ENCODE peak calls at places on chromosome 3, in nine cellular contexts. One of them, this sample, is unnamed.

GRCh38 chr3:133209871-133210550 is 171.8 kb downstream of the TMEM108 start:
- DNase-seq in choroid plexus epithelial cell: no peak
- DNase-seq in heart left ventricle: no peak
- DNase-seq in heart right ventricle: no peak
- DNase-seq in AG09309: peak
- DNase-seq in body of pancreas: no peak
- DNase-seq in cardiac muscle cell: no peak
- DNase-seq in K562: no peak
- DNase-seq in psoas muscle: no peak
- DNase-seq in this sample: peak

GRCh38 chr3:152403632-152404066 is 134.9 kb downstream of the MBNL1 start:
- DNase-seq in choroid plexus epithelial cell: peak
- DNase-seq in heart left ventricle: peak
- DNase-seq in heart right ventricle: peak
- DNase-seq in AG09309: no peak
- DNase-seq in body of pancreas: peak
- DNase-seq in cardiac muscle cell: peak
- DNase-seq in K562: peak
- DNase-seq in psoas muscle: peak
- DNase-seq in this sample: no peak

GRCh38 chr3:98095870-98096269 is 8.9 kb downstream of the OR5AC2 start:
- DNase-seq in choroid plexus epithelial cell: no peak
- DNase-seq in heart left ventricle: no peak
- DNase-seq in heart right ventricle: no peak
- DNase-seq in AG09309: no peak
- DNase-seq in body of pancreas: no peak
- DNase-seq in cardiac muscle cell: no peak
- DNase-seq in K562: no peak
- DNase-seq in psoas muscle: no peak
- DNase-seq in this sample: no peak

GRCh38 chr3:43455233-43455632 is 166.6 kb downstream of the ANO10 start:
- DNase-seq in choroid plexus epithelial cell: peak
- DNase-seq in heart left ventricle: no peak
- DNase-seq in heart right ventricle: no peak
- DNase-seq in AG09309: no peak
- DNase-seq in body of pancreas: peak
- DNase-seq in cardiac muscle cell: peak
- DNase-seq in K562: peak
- DNase-seq in psoas muscle: no peak
- DNase-seq in this sample: no peak

GRCh38 chr3:193743702-193744047 is 150.7 kb downstream of the OPA1 start:
- DNase-seq in choroid plexus epithelial cell: peak
- DNase-seq in heart left ventricle: no peak
- DNase-seq in heart right ventricle: no peak
- DNase-seq in AG09309: no peak
- DNase-seq in body of pancreas: peak
- DNase-seq in cardiac muscle cell: no peak
- DNase-seq in K562: no peak
- DNase-seq in psoas muscle: no peak
- DNase-seq in this sample: no peak

GRCh38 chr3:105366302-105367062 is at the start of gene ALCAM:
- DNase-seq in choroid plexus epithelial cell: peak
- DNase-seq in heart left ventricle: peak
- DNase-seq in heart right ventricle: peak
- DNase-seq in AG09309: peak
- DNase-seq in body of pancreas: peak
- DNase-seq in cardiac muscle cell: peak
- DNase-seq in K562: peak
- DNase-seq in psoas muscle: peak
- DNase-seq in this sample: peak

GRCh38 chr3:149462653-149463052 is 11.8 kb upstream of the TM4SF4 start:
- DNase-seq in choroid plexus epithelial cell: peak
- DNase-seq in heart left ventricle: no peak
- DNase-seq in heart right ventricle: no peak
- DNase-seq in AG09309: no peak
- DNase-seq in body of pancreas: no peak
- DNase-seq in cardiac muscle cell: no peak
- DNase-seq in K562: no peak
- DNase-seq in psoas muscle: no peak
- DNase-seq in this sample: no peak

GRCh38 chr3:121809249-121809648 is 25.6 kb downstream of the IQCB1 start:
- DNase-seq in choroid plexus epithelial cell: no peak
- DNase-seq in heart left ventricle: no peak
- DNase-seq in heart right ventricle: no peak
- DNase-seq in AG09309: no peak
- DNase-seq in body of pancreas: no peak
- DNase-seq in cardiac muscle cell: no peak
- DNase-seq in K562: no peak
- DNase-seq in psoas muscle: no peak
- DNase-seq in this sample: no peak

GRCh38 chr3:28110884-28111283 is 130.5 kb upstream of the CMC1 start:
- DNase-seq in choroid plexus epithelial cell: no peak
- DNase-seq in heart left ventricle: no peak
- DNase-seq in heart right ventricle: no peak
- DNase-seq in AG09309: no peak
- DNase-seq in body of pancreas: no peak
- DNase-seq in cardiac muscle cell: no peak
- DNase-seq in K562: no peak
- DNase-seq in psoas muscle: no peak
- DNase-seq in this sample: no peak

GRCh38 chr3:129485681-129486056 is 42.8 kb upstream of the RHO start:
- DNase-seq in choroid plexus epithelial cell: peak
- DNase-seq in heart left ventricle: peak
- DNase-seq in heart right ventricle: peak
- DNase-seq in AG09309: peak
- DNase-seq in body of pancreas: peak
- DNase-seq in cardiac muscle cell: no peak
- DNase-seq in K562: no peak
- DNase-seq in psoas muscle: peak
- DNase-seq in this sample: peak

GRCh38 chr3:195147649-195148121 is 123.3 kb downstream of the XXYLT1 start:
- DNase-seq in choroid plexus epithelial cell: peak
- DNase-seq in heart left ventricle: peak
- DNase-seq in heart right ventricle: peak
- DNase-seq in AG09309: no peak
- DNase-seq in body of pancreas: peak
- DNase-seq in cardiac muscle cell: no peak
- DNase-seq in K562: no peak
- DNase-seq in psoas muscle: peak
- DNase-seq in this sample: no peak

GRCh38 chr3:114179575-114179974 is 723 bp upstream of the DRD3 start:
- DNase-seq in choroid plexus epithelial cell: peak
- DNase-seq in heart left ventricle: no peak
- DNase-seq in heart right ventricle: no peak
- DNase-seq in AG09309: peak
- DNase-seq in body of pancreas: peak
- DNase-seq in cardiac muscle cell: peak
- DNase-seq in K562: no peak
- DNase-seq in psoas muscle: no peak
- DNase-seq in this sample: peak

GRCh38 chr3:49165771-49166751 is at the start of gene CCDC71:
- DNase-seq in choroid plexus epithelial cell: peak
- DNase-seq in heart left ventricle: peak
- DNase-seq in heart right ventricle: peak
- DNase-seq in AG09309: no peak
- DNase-seq in body of pancreas: peak
- DNase-seq in cardiac muscle cell: peak
- DNase-seq in K562: peak
- DNase-seq in psoas muscle: peak
- DNase-seq in this sample: peak

GRCh38 chr3:194250104-194251002 is 100.8 kb downstream of the CPN2 start:
- DNase-seq in choroid plexus epithelial cell: peak
- DNase-seq in heart left ventricle: peak
- DNase-seq in heart right ventricle: peak
- DNase-seq in AG09309: peak
- DNase-seq in body of pancreas: no peak
- DNase-seq in cardiac muscle cell: no peak
- DNase-seq in K562: no peak
- DNase-seq in psoas muscle: peak
- DNase-seq in this sample: no peak

GRCh38 chr3:77871436-77871835 is 831.5 kb downstream of the ROBO2 start:
- DNase-seq in choroid plexus epithelial cell: peak
- DNase-seq in heart left ventricle: no peak
- DNase-seq in heart right ventricle: no peak
- DNase-seq in AG09309: no peak
- DNase-seq in body of pancreas: no peak
- DNase-seq in cardiac muscle cell: no peak
- DNase-seq in K562: no peak
- DNase-seq in psoas muscle: no peak
- DNase-seq in this sample: no peak

GRCh38 chr3:13123266-13123665 is 50.0 kb upstream of the IQSEC1 start:
- DNase-seq in choroid plexus epithelial cell: no peak
- DNase-seq in heart left ventricle: no peak
- DNase-seq in heart right ventricle: no peak
- DNase-seq in AG09309: no peak
- DNase-seq in body of pancreas: no peak
- DNase-seq in cardiac muscle cell: no peak
- DNase-seq in K562: no peak
- DNase-seq in psoas muscle: no peak
- DNase-seq in this sample: no peak

GRCh38 chr3:180265551-180265950 is 228.8 kb upstream of the PEX5L start:
- DNase-seq in choroid plexus epithelial cell: peak
- DNase-seq in heart left ventricle: no peak
- DNase-seq in heart right ventricle: no peak
- DNase-seq in AG09309: peak
- DNase-seq in body of pancreas: no peak
- DNase-seq in cardiac muscle cell: no peak
- DNase-seq in K562: no peak
- DNase-seq in psoas muscle: no peak
- DNase-seq in this sample: peak

GRCh38 chr3:152307829-152308474 is 39.2 kb downstream of the MBNL1 start:
- DNase-seq in choroid plexus epithelial cell: no peak
- DNase-seq in heart left ventricle: no peak
- DNase-seq in heart right ventricle: no peak
- DNase-seq in AG09309: no peak
- DNase-seq in body of pancreas: peak
- DNase-seq in cardiac muscle cell: no peak
- DNase-seq in K562: no peak
- DNase-seq in psoas muscle: no peak
- DNase-seq in this sample: no peak

GRCh38 chr3:115876860-115877646 is 253.7 kb downstream of the GAP43 start:
- DNase-seq in choroid plexus epithelial cell: peak
- DNase-seq in heart left ventricle: no peak
- DNase-seq in heart right ventricle: no peak
- DNase-seq in AG09309: no peak
- DNase-seq in body of pancreas: no peak
- DNase-seq in cardiac muscle cell: no peak
- DNase-seq in K562: no peak
- DNase-seq in psoas muscle: no peak
- DNase-seq in this sample: no peak

GRCh38 chr3:66047321-66048050 is 8.8 kb upstream of the MAGI1 start:
- DNase-seq in choroid plexus epithelial cell: peak
- DNase-seq in heart left ventricle: peak
- DNase-seq in heart right ventricle: peak
- DNase-seq in AG09309: peak
- DNase-seq in body of pancreas: peak
- DNase-seq in cardiac muscle cell: peak
- DNase-seq in K562: no peak
- DNase-seq in psoas muscle: no peak
- DNase-seq in this sample: no peak
- H3K4me3 ChIP-seq in choroid plexus epithelial cell: no peak
- H3K4me3 ChIP-seq in heart left ventricle: no peak
- H3K4me3 ChIP-seq in heart right ventricle: no peak
- H3K4me3 ChIP-seq in AG09309: no peak
- H3K4me3 ChIP-seq in body of pancreas: no peak
- H3K4me3 ChIP-seq in cardiac muscle cell: no peak
- H3K4me3 ChIP-seq in K562: no peak
- H3K4me3 ChIP-seq in psoas muscle: no peak
- H3K4me3 ChIP-seq in this sample: no peak

DNA sequence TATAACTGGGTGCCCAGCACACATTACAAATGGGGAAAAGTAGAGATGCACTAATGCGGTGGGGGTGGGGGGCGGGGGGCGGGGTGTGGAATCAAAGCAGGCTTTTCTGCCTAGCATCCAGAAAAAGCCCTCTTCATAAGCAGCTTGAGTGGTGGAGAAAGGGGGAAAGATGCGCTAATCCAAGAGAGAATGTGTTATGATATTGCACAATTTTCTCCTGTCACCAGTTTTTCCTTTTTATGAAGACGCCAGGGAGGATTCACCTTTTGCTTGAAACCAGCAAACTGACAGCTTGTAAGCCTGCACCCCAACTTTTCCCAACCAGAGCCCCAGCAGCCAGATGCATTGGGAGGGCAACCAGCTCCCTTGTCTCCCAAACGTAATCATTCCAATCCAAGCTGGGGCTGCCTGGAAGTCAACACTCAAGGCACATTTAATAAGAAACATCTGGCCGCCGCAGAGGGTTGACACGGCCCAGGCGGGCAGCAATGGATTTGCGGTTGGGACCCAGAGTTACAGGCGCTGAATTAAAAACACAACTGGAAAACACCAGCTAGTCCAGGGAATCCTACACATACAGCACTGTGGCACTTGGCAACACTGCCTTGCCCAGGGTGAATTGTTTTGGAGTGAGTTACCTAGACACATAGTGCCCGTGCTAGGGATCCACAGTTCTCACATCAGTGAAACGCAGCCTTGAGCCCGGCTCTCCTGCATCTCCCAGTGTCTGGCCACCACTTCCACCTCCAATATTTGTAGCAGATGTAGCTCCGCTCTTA is 218.5 kb upstream of the PRICKLE2 start:
- DNase-seq in choroid plexus epithelial cell: peak
- DNase-seq in heart left ventricle: peak
- DNase-seq in heart right ventricle: no peak
- DNase-seq in AG09309: peak
- DNase-seq in body of pancreas: no peak
- DNase-seq in cardiac muscle cell: no peak
- DNase-seq in K562: no peak
- DNase-seq in psoas muscle: no peak
- DNase-seq in this sample: no peak
- H3K4me3 ChIP-seq in choroid plexus epithelial cell: peak
- H3K4me3 ChIP-seq in heart left ventricle: no peak
- H3K4me3 ChIP-seq in heart right ventricle: no peak
- H3K4me3 ChIP-seq in AG09309: peak
- H3K4me3 ChIP-seq in body of pancreas: no peak
- H3K4me3 ChIP-seq in cardiac muscle cell: no peak
- H3K4me3 ChIP-seq in K562: no peak
- H3K4me3 ChIP-seq in psoas muscle: no peak
- H3K4me3 ChIP-seq in this sample: no peak

GRCh38 chr3:53198996-53199395 is 38.0 kb downstream of the PRKCD start:
- DNase-seq in choroid plexus epithelial cell: no peak
- DNase-seq in heart left ventricle: no peak
- DNase-seq in heart right ventricle: no peak
- DNase-seq in AG09309: no peak
- DNase-seq in body of pancreas: no peak
- DNase-seq in cardiac muscle cell: no peak
- DNase-seq in K562: no peak
- DNase-seq in psoas muscle: no peak
- DNase-seq in this sample: no peak
- H3K4me3 ChIP-seq in choroid plexus epithelial cell: no peak
- H3K4me3 ChIP-seq in heart left ventricle: no peak
- H3K4me3 ChIP-seq in heart right ventricle: no peak
- H3K4me3 ChIP-seq in AG09309: no peak
- H3K4me3 ChIP-seq in body of pancreas: no peak
- H3K4me3 ChIP-seq in cardiac muscle cell: no peak
- H3K4me3 ChIP-seq in K562: no peak
- H3K4me3 ChIP-seq in psoas muscle: no peak
- H3K4me3 ChIP-seq in this sample: no peak

DNA sequence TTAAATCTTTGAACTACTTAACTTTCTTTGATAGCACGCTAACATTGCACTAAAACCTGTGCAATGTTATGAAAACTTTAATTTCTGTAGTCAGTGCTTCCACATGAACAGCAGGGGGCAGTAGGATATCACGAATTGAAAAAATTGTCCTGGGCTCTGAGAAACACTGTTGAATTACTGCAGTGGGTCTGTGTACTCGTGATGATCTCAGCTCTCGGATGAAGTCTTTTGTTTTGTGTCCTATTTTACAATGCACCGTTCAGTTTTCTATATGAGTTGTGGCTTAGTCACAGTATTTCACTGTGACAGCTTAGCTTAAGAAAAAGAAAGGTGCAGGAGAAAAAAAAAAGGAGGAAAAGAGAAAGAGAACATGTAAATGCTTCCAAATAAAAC is 141.3 kb upstream of the CCDC54 start:
- DNase-seq in choroid plexus epithelial cell: peak
- DNase-seq in heart left ventricle: no peak
- DNase-seq in heart right ventricle: peak
- DNase-seq in AG09309: peak
- DNase-seq in body of pancreas: peak
- DNase-seq in cardiac muscle cell: peak
- DNase-seq in K562: peak
- DNase-seq in psoas muscle: no peak
- DNase-seq in this sample: peak
- H3K4me3 ChIP-seq in choroid plexus epithelial cell: peak
- H3K4me3 ChIP-seq in heart left ventricle: peak
- H3K4me3 ChIP-seq in heart right ventricle: peak
- H3K4me3 ChIP-seq in AG09309: peak
- H3K4me3 ChIP-seq in body of pancreas: peak
- H3K4me3 ChIP-seq in cardiac muscle cell: no peak
- H3K4me3 ChIP-seq in K562: peak
- H3K4me3 ChIP-seq in psoas muscle: peak
- H3K4me3 ChIP-seq in this sample: peak